ENCODE peak calls at places on chromosome 18, in ten cellular contexts. O is ovary, D is fibroblast of villous mesenchyme, J is fibroblast of pulmonary artery, L is IMR-90, Y is dorsolateral prefrontal cortex, G is Caco-2, V is left ventricle myocardium inferior, K is adrenal gland, Q is brain microvascular endothelial cell. N is an unnamed sample.

GRCh38 chr18:34033968-34034367 is 190.7 kb downstream of the NOL4 start:
- DNase-seq in L (no peak), V (no peak), G (no peak), O (no peak), Q (no peak), K (no peak), J (no peak), D (no peak), Y (no peak), N (no peak)

GRCh38 chr18:63097198-63097597 is 222.4 kb downstream of the BCL2 start:
- DNase-seq in L (no peak), D (peak; percentile 33), K (no peak), O (no peak), Q (no peak), Y (no peak), V (no peak), J (no peak), G (no peak), N (no peak)

GRCh38 chr18:66136039-66136438 is 385.2 kb downstream of the CDH7 start:
- DNase-seq in Q (no peak), J (peak; percentile 3), K (no peak), G (no peak), V (no peak), L (no peak), Y (no peak), O (no peak), D (no peak), N (peak; percentile 0)

GRCh38 chr18:37362158-37362890 is 203.3 kb downstream of the CELF4 start:
- DNase-seq in G (no peak), D (no peak), Q (no peak), L (no peak), J (no peak), O (no peak), K (peak; percentile 42), Y (no peak), V (no peak), N (no peak)

GRCh38 chr18:4096501-4096900 is 358.6 kb downstream of the DLGAP1 start:
- DNase-seq in D (no peak), J (peak; percentile 10), K (peak; percentile 42), G (peak; percentile 8), Y (no peak), L (peak; percentile 26), O (no peak), Q (no peak), V (no peak), N (no peak)

GRCh38 chr18:44897445-44898215 is 216.9 kb downstream of the SETBP1 start:
- DNase-seq in D (no peak), L (no peak), K (no peak), O (no peak), Y (no peak), J (no peak), G (no peak), V (no peak), Q (no peak), N (no peak)

GRCh38 chr18:58225101-58225500 is 181.1 kb downstream of the NEDD4L start:
- DNase-seq in L (no peak), O (no peak), K (no peak), Y (no peak), Q (no peak), V (no peak), J (no peak), D (no peak), G (no peak), N (no peak)

GRCh38 chr18:63299837-63300787 is 19.5 kb downstream of the BCL2 start:
- DNase-seq in Y (no peak), Q (peak; percentile 46), L (peak; percentile 31), K (no peak), D (no peak), V (no peak), J (no peak), O (no peak), G (no peak), N (peak; percentile 26)

GRCh38 chr18:44819944-44820510 is 139.3 kb downstream of the SETBP1 start:
- DNase-seq in D (no peak), V (peak; percentile 55), G (no peak), J (no peak), K (no peak), Q (no peak), L (no peak), O (no peak), Y (no peak), N (no peak)

GRCh38 chr18:2967357-2967756 is 45.6 kb downstream of the LPIN2 start:
- DNase-seq in J (no peak), V (no peak), Q (no peak), K (no peak), G (no peak), D (no peak), L (no peak), O (no peak), Y (no peak), N (no peak)

GRCh38 chr18:39057423-39058057 is 1491.9 kb upstream of the CELF4 start:
- DNase-seq in O (no peak), Y (no peak), D (no peak), Q (no peak), K (no peak), L (peak; percentile 1), V (no peak), G (no peak), J (peak; percentile 58), N (peak; percentile 17)

GRCh38 chr18:45541421-45541820 is 73.9 kb upstream of the SLC14A2 start:
- DNase-seq in G (no peak), V (no peak), K (no peak), L (no peak), J (no peak), O (no peak), D (no peak), Q (no peak), Y (no peak), N (no peak)

GRCh38 chr18:65786400-65786948 is 35.7 kb downstream of the CDH7 start:
- DNase-seq in D (no peak), L (no peak), V (no peak), Y (no peak), Q (no peak), J (no peak), K (no peak), G (no peak), O (no peak), N (no peak)

GRCh38 chr18:79493801-79494211 is 98.1 kb downstream of the NFATC1 start:
- DNase-seq in D (no peak), Q (no peak), V (peak; percentile 13), O (peak; percentile 15), L (no peak), K (no peak), J (no peak), G (no peak), Y (peak; percentile 11), N (no peak)

GRCh38 chr18:79005653-79006052 is 26.0 kb downstream of the SALL3 start:
- DNase-seq in Q (no peak), O (no peak), Y (no peak), D (no peak), V (no peak), L (no peak), J (no peak), G (no peak), K (no peak), N (no peak)

GRCh38 chr18:48802543-48803428 is 148.0 kb downstream of the SMAD7 start:
- DNase-seq in K (no peak), V (peak; percentile 13), D (no peak), O (no peak), J (no peak), Q (no peak), G (no peak), L (no peak), Y (peak; percentile 35), N (no peak)

GRCh38 chr18:63140997-63141776 is 178.4 kb downstream of the BCL2 start:
- DNase-seq in G (no peak), J (no peak), L (no peak), V (no peak), O (no peak), K (no peak), Y (no peak), D (no peak), Q (no peak), N (no peak)

GRCh38 chr18:56522826-56523225 is 115.6 kb downstream of the TXNL1 start:
- DNase-seq in V (no peak), K (no peak), L (peak; percentile 68), D (no peak), J (no peak), Y (no peak), O (no peak), Q (peak; percentile 3), G (no peak), N (peak; percentile 13)

GRCh38 chr18:70490008-70490933 is 201.4 kb downstream of the SOCS6 start:
- DNase-seq in L (peak; percentile 57), O (no peak), D (peak; percentile 52), J (peak; percentile 74), G (peak; percentile 23), Y (no peak), Q (peak; percentile 44), V (no peak), K (peak; percentile 48), N (peak; percentile 79)

GRCh38 chr18:37398248-37398920 is 167.2 kb downstream of the CELF4 start:
- DNase-seq in Y (no peak), Q (no peak), J (no peak), O (no peak), L (peak; percentile 17), V (no peak), D (no peak), G (no peak), K (no peak), N (no peak)

GRCh38 chr18:46677609-46678470 is 20.8 kb upstream of the LOXHD1 start:
- DNase-seq in Q (no peak), L (no peak), V (no peak), J (no peak), O (no peak), K (peak; percentile 16), G (no peak), D (peak; percentile 4), Y (no peak), N (no peak)
- TF ChIP-seq CTCF in Q (no peak), L (no peak), V (peak; percentile 46), J (no peak), O (no peak), K (no peak), G (no peak), D (no peak), Y (no peak), N (no peak)

GRCh38 chr18:76564636-76565237 is 69.7 kb upstream of the ZNF516 start:
- DNase-seq in V (no peak), J (no peak), G (no peak), D (no peak), L (no peak), Y (no peak), O (no peak), Q (no peak), K (no peak), N (peak; percentile 17)
- H3K4me3 ChIP-seq in V (peak overlapping the region; percentile 52), J (peak overlapping the region; percentile 29), G (no peak overlapping the region), D (peak overlapping the region; percentile 54), L (no peak overlapping the region), Y (peak overlapping the region; percentile 36), O (peak overlapping the region; percentile 44), Q (no peak overlapping the region), K (peak overlapping the region; percentile 12), N (peak overlapping the region; percentile 19)

GRCh38 chr18:25921677-25922421 is 168.6 kb downstream of the SS18 start:
- DNase-seq in Y (no peak), J (peak; percentile 36), O (no peak), G (peak; percentile 43), D (peak; percentile 27), Q (peak; percentile 22), V (no peak), L (peak; percentile 20), K (peak; percentile 63), N (peak; percentile 44)
- TF ChIP-seq CTCF in Y (no peak), J (peak; percentile 58), O (no peak), G (no peak), D (peak; percentile 63), Q (peak; percentile 73), V (peak; percentile 54), L (peak; percentile 47), K (peak; percentile 58), N (peak; percentile 77)

GRCh38 chr18:11322006-11322405 is 172.6 kb upstream of the PIEZO2 start:
- DNase-seq in Y (no peak), L (peak; percentile 12), V (no peak), D (no peak), G (no peak), K (no peak), O (no peak), J (no peak), Q (peak; percentile 72), N (peak; percentile 35)
- H3K4me3 ChIP-seq in Y (no peak overlapping the region), L (no peak overlapping the region), V (no peak overlapping the region), D (no peak overlapping the region), G (no peak overlapping the region), K (no peak overlapping the region), O (no peak overlapping the region), J (no peak overlapping the region), Q (no peak overlapping the region), N (no peak overlapping the region)